ENCODE peak calls at places on chromosomes 16 and 17, in eight cellular contexts. One of them, this sample, is unnamed.

GRCh38 chr17:4135489-4135888 is 7.3 kb downstream of the ZZEF1 start:
- DNase-seq in breast epithelium: no peak
- DNase-seq in mucosa of descending colon: no peak
- DNase-seq in PC-3: no peak
- DNase-seq in MM.1S: no peak
- DNase-seq in hepatocyte: no peak
- DNase-seq in pancreas: no peak
- DNase-seq in left lung: no peak
- DNase-seq in this sample: no peak

GRCh38 chr16:72921620-72922019 is 126.3 kb downstream of the ZFHX3 start:
- DNase-seq in breast epithelium: no peak
- DNase-seq in mucosa of descending colon: no peak
- DNase-seq in PC-3: no peak
- DNase-seq in MM.1S: no peak
- DNase-seq in hepatocyte: peak; percentile 50
- DNase-seq in pancreas: no peak
- DNase-seq in left lung: no peak
- DNase-seq in this sample: no peak

GRCh38 chr17:79626156-79626890 is 15.5 kb upstream of the RBFOX3 start:
- DNase-seq in breast epithelium: peak; percentile 42
- DNase-seq in mucosa of descending colon: no peak
- DNase-seq in PC-3: no peak
- DNase-seq in MM.1S: no peak
- DNase-seq in hepatocyte: no peak
- DNase-seq in pancreas: no peak
- DNase-seq in left lung: peak; percentile 9
- DNase-seq in this sample: no peak

GRCh38 chr16:63577891-63578290 is 1541.7 kb upstream of the CDH8 start:
- DNase-seq in breast epithelium: no peak
- DNase-seq in mucosa of descending colon: no peak
- DNase-seq in PC-3: no peak
- DNase-seq in MM.1S: no peak
- DNase-seq in hepatocyte: no peak
- DNase-seq in pancreas: no peak
- DNase-seq in left lung: no peak
- DNase-seq in this sample: no peak

GRCh38 chr17:41654908-41655607 is 30.7 kb upstream of the KRT17 start:
- DNase-seq in breast epithelium: no peak
- DNase-seq in mucosa of descending colon: no peak
- DNase-seq in PC-3: no peak
- DNase-seq in MM.1S: no peak
- DNase-seq in hepatocyte: no peak
- DNase-seq in pancreas: no peak
- DNase-seq in left lung: no peak
- DNase-seq in this sample: no peak

GRCh38 chr16:68823401-68823800 is 19.9 kb upstream of the TANGO6 start:
- DNase-seq in breast epithelium: no peak
- DNase-seq in mucosa of descending colon: no peak
- DNase-seq in PC-3: no peak
- DNase-seq in MM.1S: no peak
- DNase-seq in hepatocyte: peak; percentile 44
- DNase-seq in pancreas: no peak
- DNase-seq in left lung: no peak
- DNase-seq in this sample: peak; percentile 94

GRCh38 chr16:81600275-81600674 is 155.7 kb downstream of the CMIP start:
- DNase-seq in breast epithelium: no peak
- DNase-seq in mucosa of descending colon: no peak
- DNase-seq in PC-3: peak; percentile 76
- DNase-seq in MM.1S: no peak
- DNase-seq in hepatocyte: peak; percentile 47
- DNase-seq in pancreas: no peak
- DNase-seq in left lung: no peak
- DNase-seq in this sample: peak; percentile 66

GRCh38 chr16:54986404-54986803 is 55.7 kb downstream of the IRX5 start:
- DNase-seq in breast epithelium: no peak
- DNase-seq in mucosa of descending colon: no peak
- DNase-seq in PC-3: no peak
- DNase-seq in MM.1S: no peak
- DNase-seq in hepatocyte: no peak
- DNase-seq in pancreas: no peak
- DNase-seq in left lung: no peak
- DNase-seq in this sample: no peak

GRCh38 chr17:66724581-66725341 is 110.2 kb upstream of the CACNG5 start:
- DNase-seq in breast epithelium: no peak
- DNase-seq in mucosa of descending colon: peak; percentile 44
- DNase-seq in PC-3: peak; percentile 47
- DNase-seq in MM.1S: no peak
- DNase-seq in hepatocyte: peak; percentile 33
- DNase-seq in pancreas: peak; percentile 30
- DNase-seq in left lung: no peak
- DNase-seq in this sample: no peak

GRCh38 chr16:50165473-50165872 is 12.4 kb downstream of the TENT4B start:
- DNase-seq in breast epithelium: no peak
- DNase-seq in mucosa of descending colon: peak; percentile 21
- DNase-seq in PC-3: no peak
- DNase-seq in MM.1S: no peak
- DNase-seq in hepatocyte: no peak
- DNase-seq in pancreas: no peak
- DNase-seq in left lung: no peak
- DNase-seq in this sample: no peak

GRCh38 chr16:23388786-23389185 is 64.2 kb downstream of the COG7 start:
- DNase-seq in breast epithelium: no peak
- DNase-seq in mucosa of descending colon: no peak
- DNase-seq in PC-3: no peak
- DNase-seq in MM.1S: no peak
- DNase-seq in hepatocyte: no peak
- DNase-seq in pancreas: no peak
- DNase-seq in left lung: no peak
- DNase-seq in this sample: no peak

GRCh38 chr16:86896976-86897375 is 318.6 kb downstream of the FOXL1 start:
- DNase-seq in breast epithelium: no peak
- DNase-seq in mucosa of descending colon: no peak
- DNase-seq in PC-3: no peak
- DNase-seq in MM.1S: no peak
- DNase-seq in hepatocyte: no peak
- DNase-seq in pancreas: no peak
- DNase-seq in left lung: no peak
- DNase-seq in this sample: no peak

GRCh38 chr17:81387235-81388060 is 7.8 kb upstream of the BAHCC1 start:
- DNase-seq in breast epithelium: no peak
- DNase-seq in mucosa of descending colon: peak; percentile 78
- DNase-seq in PC-3: peak; percentile 64
- DNase-seq in MM.1S: no peak
- DNase-seq in hepatocyte: peak; percentile 80
- DNase-seq in pancreas: peak; percentile 64
- DNase-seq in left lung: no peak
- DNase-seq in this sample: peak; percentile 43

GRCh38 chr17:81384929-81385319 is 10.3 kb upstream of the BAHCC1 start:
- DNase-seq in breast epithelium: no peak
- DNase-seq in mucosa of descending colon: no peak
- DNase-seq in PC-3: no peak
- DNase-seq in MM.1S: no peak
- DNase-seq in hepatocyte: no peak
- DNase-seq in pancreas: no peak
- DNase-seq in left lung: no peak
- DNase-seq in this sample: no peak

GRCh38 chr17:81386646-81387234 is 8.5 kb upstream of the BAHCC1 start:
- DNase-seq in breast epithelium: no peak
- DNase-seq in mucosa of descending colon: no peak
- DNase-seq in PC-3: no peak
- DNase-seq in MM.1S: no peak
- DNase-seq in hepatocyte: peak; percentile 75
- DNase-seq in pancreas: peak; percentile 57
- DNase-seq in left lung: no peak
- DNase-seq in this sample: no peak

GRCh38 chr17:81385320-81386111 is 9.7 kb upstream of the BAHCC1 start:
- DNase-seq in breast epithelium: no peak
- DNase-seq in mucosa of descending colon: no peak
- DNase-seq in PC-3: no peak
- DNase-seq in MM.1S: no peak
- DNase-seq in hepatocyte: no peak
- DNase-seq in pancreas: no peak
- DNase-seq in left lung: no peak
- DNase-seq in this sample: no peak

DNA sequence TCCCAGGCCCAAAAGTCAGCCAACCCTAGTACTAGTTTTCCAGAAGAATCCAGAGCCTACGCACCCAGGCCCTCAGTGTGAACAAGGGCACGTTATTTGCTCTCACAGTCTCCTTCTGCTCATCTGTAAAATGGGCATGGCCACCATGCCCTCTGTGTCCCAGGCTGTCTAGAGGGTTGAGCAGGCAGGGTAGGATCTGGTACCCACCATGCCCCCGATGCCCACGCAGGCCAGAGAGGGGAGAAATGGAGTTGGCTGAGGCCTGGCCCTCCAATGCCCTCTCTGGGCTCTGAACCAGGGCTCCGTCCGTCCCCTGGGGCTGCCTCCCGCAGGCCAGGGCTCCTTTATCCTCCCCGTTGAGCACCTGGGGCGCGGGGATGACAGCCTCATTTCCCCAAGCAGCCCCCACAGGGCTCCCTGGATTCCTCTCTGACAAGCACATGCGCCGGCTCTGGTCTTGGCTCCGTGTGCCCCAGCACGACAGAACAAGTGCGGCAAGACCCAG is 9.1 kb upstream of the BAHCC1 start:
- DNase-seq in breast epithelium: no peak
- DNase-seq in mucosa of descending colon: no peak
- DNase-seq in PC-3: no peak
- DNase-seq in MM.1S: no peak
- DNase-seq in hepatocyte: no peak
- DNase-seq in pancreas: no peak
- DNase-seq in left lung: no peak
- DNase-seq in this sample: peak; percentile 38
- H3K4me1 ChIP-seq in breast epithelium: peaks cover 6% of the 10 kb centered on the region
- H3K4me1 ChIP-seq in mucosa of descending colon: peaks cover 17% of the 10 kb centered on the region
- H3K4me1 ChIP-seq in PC-3: peaks cover 10% of the 10 kb centered on the region
- H3K4me1 ChIP-seq in MM.1S: no peaks in the 10 kb centered on the region
- H3K4me1 ChIP-seq in hepatocyte: peaks cover 54% of the 10 kb centered on the region
- H3K4me1 ChIP-seq in pancreas: peaks cover 13% of the 10 kb centered on the region
- H3K4me1 ChIP-seq in left lung: peaks cover 43% of the 10 kb centered on the region
- H3K4me1 ChIP-seq in this sample: peaks cover 9% of the 10 kb centered on the region

GRCh38 chr17:30379303-30380105 is 777 bp downstream of the CPD start:
- DNase-seq in breast epithelium: no peak
- DNase-seq in mucosa of descending colon: peak; percentile 34
- DNase-seq in PC-3: no peak
- DNase-seq in MM.1S: peak; percentile 15
- DNase-seq in hepatocyte: no peak
- DNase-seq in pancreas: peak; percentile 27
- DNase-seq in left lung: peak; percentile 43
- DNase-seq in this sample: peak; percentile 30

GRCh38 chr17:30380643-30381419 is 2.1 kb downstream of the CPD start:
- DNase-seq in breast epithelium: no peak
- DNase-seq in mucosa of descending colon: no peak
- DNase-seq in PC-3: no peak
- DNase-seq in MM.1S: no peak
- DNase-seq in hepatocyte: no peak
- DNase-seq in pancreas: no peak
- DNase-seq in left lung: no peak
- DNase-seq in this sample: no peak

GRCh38 chr17:30378191-30378796 is 433 bp upstream of the CPD start:
- DNase-seq in breast epithelium: no peak
- DNase-seq in mucosa of descending colon: peak; percentile 37
- DNase-seq in PC-3: no peak
- DNase-seq in MM.1S: peak; percentile 33
- DNase-seq in hepatocyte: peak; percentile 34
- DNase-seq in pancreas: peak; percentile 33
- DNase-seq in left lung: peak; percentile 52
- DNase-seq in this sample: peak; percentile 45

GRCh38 chr17:30378797-30379302 is at the start of gene CPD:
- DNase-seq in breast epithelium: peak; percentile 98
- DNase-seq in mucosa of descending colon: peak; percentile 99
- DNase-seq in PC-3: peak; percentile 92
- DNase-seq in MM.1S: peak; percentile 95
- DNase-seq in hepatocyte: peak; percentile 98
- DNase-seq in pancreas: peak; percentile 98
- DNase-seq in left lung: peak; percentile 97
- DNase-seq in this sample: peak; percentile 97

GRCh38 chr17:30380106-30380420 is 1.3 kb downstream of the CPD start:
- DNase-seq in breast epithelium: no peak
- DNase-seq in mucosa of descending colon: no peak
- DNase-seq in PC-3: peak; percentile 7
- DNase-seq in MM.1S: no peak
- DNase-seq in hepatocyte: no peak
- DNase-seq in pancreas: no peak
- DNase-seq in left lung: no peak
- DNase-seq in this sample: no peak
- H3K4me1 ChIP-seq in breast epithelium: peaks cover 6% of the 10 kb centered on the region
- H3K4me1 ChIP-seq in mucosa of descending colon: peaks cover 19% of the 10 kb centered on the region
- H3K4me1 ChIP-seq in PC-3: peaks cover 37% of the 10 kb centered on the region
- H3K4me1 ChIP-seq in MM.1S: peaks cover 33% of the 10 kb centered on the region
- H3K4me1 ChIP-seq in hepatocyte: peaks cover 30% of the 10 kb centered on the region
- H3K4me1 ChIP-seq in pancreas: no peaks in the 10 kb centered on the region
- H3K4me1 ChIP-seq in left lung: peaks cover 66% of the 10 kb centered on the region
- H3K4me1 ChIP-seq in this sample: peaks cover 9% of the 10 kb centered on the region

GRCh38 chr16:89370601-89371000 is 119.8 kb downstream of the ANKRD11 start:
- DNase-seq in breast epithelium: no peak
- DNase-seq in mucosa of descending colon: no peak
- DNase-seq in PC-3: no peak
- DNase-seq in MM.1S: no peak
- DNase-seq in hepatocyte: no peak
- DNase-seq in pancreas: no peak
- DNase-seq in left lung: no peak
- DNase-seq in this sample: no peak
- H3K4me1 ChIP-seq in breast epithelium: no peaks in the 10 kb centered on the region
- H3K4me1 ChIP-seq in mucosa of descending colon: peaks cover 11% of the 10 kb centered on the region
- H3K4me1 ChIP-seq in PC-3: peaks cover 31% of the 10 kb centered on the region
- H3K4me1 ChIP-seq in MM.1S: no peaks in the 10 kb centered on the region
- H3K4me1 ChIP-seq in hepatocyte: peaks cover 12% of the 10 kb centered on the region
- H3K4me1 ChIP-seq in pancreas: no peaks in the 10 kb centered on the region
- H3K4me1 ChIP-seq in left lung: peaks cover 39% of the 10 kb centered on the region
- H3K4me1 ChIP-seq in this sample: peaks cover 2% of the 10 kb centered on the region

GRCh38 chr17:1639549-1639948 is 6.0 kb downstream of the SCARF1 start:
- DNase-seq in breast epithelium: no peak
- DNase-seq in mucosa of descending colon: no peak
- DNase-seq in PC-3: no peak
- DNase-seq in MM.1S: no peak
- DNase-seq in hepatocyte: no peak
- DNase-seq in pancreas: peak; percentile 40
- DNase-seq in left lung: peak; percentile 83
- DNase-seq in this sample: peak; percentile 52

GRCh38 chr17:1640329-1641064 is 5.0 kb downstream of the SCARF1 start:
- DNase-seq in breast epithelium: no peak
- DNase-seq in mucosa of descending colon: no peak
- DNase-seq in PC-3: no peak
- DNase-seq in MM.1S: no peak
- DNase-seq in hepatocyte: no peak
- DNase-seq in pancreas: peak; percentile 58
- DNase-seq in left lung: no peak
- DNase-seq in this sample: no peak

GRCh38 chr17:1638624-1639300 is 6.8 kb downstream of the SCARF1 start:
- DNase-seq in breast epithelium: no peak
- DNase-seq in mucosa of descending colon: no peak
- DNase-seq in PC-3: no peak
- DNase-seq in MM.1S: no peak
- DNase-seq in hepatocyte: no peak
- DNase-seq in pancreas: no peak
- DNase-seq in left lung: no peak
- DNase-seq in this sample: no peak

GRCh38 chr17:1643293-1643998 is 2.1 kb downstream of the SCARF1 start:
- DNase-seq in breast epithelium: peak; percentile 77
- DNase-seq in mucosa of descending colon: peak; percentile 87
- DNase-seq in PC-3: peak; percentile 68
- DNase-seq in MM.1S: peak; percentile 88
- DNase-seq in hepatocyte: peak; percentile 92
- DNase-seq in pancreas: peak; percentile 86
- DNase-seq in left lung: peak; percentile 75
- DNase-seq in this sample: peak; percentile 81

GRCh38 chr17:1641065-1641403 is 4.5 kb downstream of the SCARF1 start:
- DNase-seq in breast epithelium: no peak
- DNase-seq in mucosa of descending colon: no peak
- DNase-seq in PC-3: no peak
- DNase-seq in MM.1S: no peak
- DNase-seq in hepatocyte: no peak
- DNase-seq in pancreas: no peak
- DNase-seq in left lung: no peak
- DNase-seq in this sample: no peak
- H3K4me1 ChIP-seq in breast epithelium: peaks cover 6% of the 10 kb centered on the region
- H3K4me1 ChIP-seq in mucosa of descending colon: peaks cover 11% of the 10 kb centered on the region
- H3K4me1 ChIP-seq in PC-3: peaks cover 12% of the 10 kb centered on the region
- H3K4me1 ChIP-seq in MM.1S: peaks cover 9% of the 10 kb centered on the region
- H3K4me1 ChIP-seq in hepatocyte: peaks cover 11% of the 10 kb centered on the region
- H3K4me1 ChIP-seq in pancreas: peaks cover 6% of the 10 kb centered on the region
- H3K4me1 ChIP-seq in left lung: peaks cover 46% of the 10 kb centered on the region
- H3K4me1 ChIP-seq in this sample: peaks cover 8% of the 10 kb centered on the region

This sample was measured in mesendoderm.